ENCODE peak calls at places on chromosomes 12 and 14, in six cellular contexts. J is fibroblast of lung, A is pancreas, E is spleen, B is lower lobe of right lung, M is tibial artery. I is an unnamed sample.

GRCh38 chr12:107368586-107368985 is 275.2 kb upstream of the CRY1 start:
- DNase-seq in E (no peak), B (no peak), M (no peak), J (no peak), A (no peak), I (no peak)

GRCh38 chr14:79298373-79298772 is 912.9 kb downstream of the DIO2 start:
- DNase-seq in J (no peak), A (no peak), E (no peak), M (no peak), B (no peak), I (no peak)

GRCh38 chr14:104895786-104896642 is 28.7 kb upstream of the PLD4 start:
- DNase-seq in E (peak), M (no peak), B (peak), J (no peak), A (peak), I (no peak)

GRCh38 chr12:9163392-9163791 is 44.8 kb downstream of the PZP start:
- DNase-seq in A (no peak), J (no peak), M (no peak), E (no peak), B (no peak), I (no peak)

GRCh38 chr14:92353447-92353846 is 30.5 kb downstream of the SLC24A4 start:
- DNase-seq in E (no peak), M (no peak), B (no peak), A (no peak), J (no peak), I (no peak)

GRCh38 chr12:31832740-31833540 is 104.1 kb upstream of the AMN1 start:
- DNase-seq in J (no peak), A (no peak), E (no peak), M (no peak), B (no peak), I (peak)

GRCh38 chr14:80100681-80101080 is 110.6 kb downstream of the DIO2 start:
- DNase-seq in M (no peak), J (no peak), A (peak), E (no peak), B (no peak), I (no peak)

GRCh38 chr12:126770188-126770587 is 1496.8 kb upstream of the TMEM132C start:
- DNase-seq in A (no peak), E (no peak), J (no peak), M (no peak), B (no peak), I (no peak)

GRCh38 chr12:121334513-121335343 is 17.5 kb downstream of the ANAPC5 start:
- DNase-seq in M (no peak), B (no peak), E (no peak), J (peak), A (no peak), I (peak)

GRCh38 chr14:106094654-106095189 is 568.3 kb downstream of the TMEM121 start:
- DNase-seq in E (peak), B (no peak), J (no peak), M (no peak), A (peak), I (no peak)

GRCh38 chr14:91866061-91866460 is 1.3 kb downstream of the TC2N start:
- DNase-seq in B (no peak), A (no peak), M (no peak), E (no peak), J (peak), I (no peak)

GRCh38 chr12:7853557-7853956 is 19.2 kb downstream of the SLC2A14 start:
- DNase-seq in J (no peak), B (no peak), E (no peak), M (no peak), A (no peak), I (no peak)

GRCh38 chr14:90850487-90850886 is 34.3 kb upstream of the TTC7B start:
- DNase-seq in J (peak), M (no peak), E (no peak), A (no peak), B (no peak), I (no peak)

GRCh38 chr14:52338282-52338681 is 24.2 kb downstream of the PTGER2 start:
- DNase-seq in J (peak), M (no peak), B (no peak), E (no peak), A (no peak), I (no peak)

GRCh38 chr14:91261115-91261514 is 16.6 kb upstream of the GPR68 start:
- DNase-seq in B (no peak), J (no peak), E (no peak), A (peak), M (no peak), I (no peak)

GRCh38 chr14:61145258-61145902 is 135.8 kb downstream of the TMEM30B start:
- DNase-seq in B (no peak), E (no peak), A (no peak), J (peak), M (no peak), I (no peak)

GRCh38 chr12:26317942-26318565 is 122.7 kb downstream of the SSPN start:
- DNase-seq in M (no peak), J (peak), B (no peak), A (no peak), E (no peak), I (no peak)

GRCh38 chr14:51512321-51512720 is 139.4 kb upstream of the FRMD6 start:
- DNase-seq in M (no peak), J (no peak), B (no peak), E (no peak), A (no peak), I (no peak)

GRCh38 chr12:24537241-24537860 is 411.6 kb downstream of the BCAT1 start:
- DNase-seq in E (no peak), J (no peak), M (no peak), A (no peak), B (no peak), I (no peak)

GRCh38 chr12:115324949-115325638 is 641.1 kb upstream of the TBX3 start:
- DNase-seq in B (no peak), M (no peak), E (no peak), A (no peak), J (peak), I (no peak)

GRCh38 chr14:96746101-96746500 is 51.1 kb upstream of the VRK1 start:
- DNase-seq in E (no peak), J (no peak), M (no peak), B (no peak), A (no peak), I (no peak)

GRCh38 chr14:46048127-46048526 is 603.5 kb downstream of the RPL10L start:
- DNase-seq in A (no peak), E (no peak), B (no peak), J (peak), M (no peak), I (no peak)

GRCh38 chr12:31928246-31929139 is 30.7 kb upstream of the RESF1 start:
- DNase-seq in A (no peak), E (no peak), B (no peak), J (no peak), M (no peak), I (no peak)

GRCh38 chr14:103538291-103539055 is 9.5 kb downstream of the TRMT61A start:
- DNase-seq in E (peak), B (peak), A (peak), M (no peak), J (no peak), I (no peak)

GRCh38 chr14:55802986-55803431 is 223.0 kb downstream of the KTN1 start:
- DNase-seq in E (no peak), A (no peak), M (no peak), B (no peak), J (peak), I (no peak)

GRCh38 chr12:132700212-132700913 is 10.3 kb upstream of the PGAM5 start:
- DNase-seq in B (no peak), M (no peak), J (peak), E (no peak), A (no peak), I (peak)

GRCh38 chr12:2110841-2111566 is 58.2 kb downstream of the CACNA1C start:
- DNase-seq in B (no peak), A (no peak), J (no peak), E (no peak), M (no peak), I (no peak)

GRCh38 chr12:93245543-93245942 is 132.2 kb upstream of the NUDT4 start:
- DNase-seq in M (no peak), J (no peak), A (no peak), E (peak), B (no peak), I (peak)

GRCh38 chr12:114982760-114983159 is 298.8 kb upstream of the TBX3 start:
- DNase-seq in J (peak), B (no peak), A (no peak), E (no peak), M (no peak), I (no peak)

GRCh38 chr12:121128908-121129704 is 3.6 kb upstream of the P2RX7 start:
- DNase-seq in J (peak), E (peak), M (peak), B (peak), A (peak), I (peak)

GRCh38 chr12:57099062-57099714 is 10.3 kb downstream of the NAB2 start:
- DNase-seq in A (no peak), J (no peak), E (no peak), B (no peak), M (no peak), I (no peak)

GRCh38 chr12:111761706-111762105 is 5.0 kb upstream of the ALDH2 start:
- DNase-seq in J (no peak), M (no peak), E (peak), B (no peak), A (no peak), I (no peak)
- H3K4me3 ChIP-seq in J (no peak), M (no peak), E (no peak), B (no peak), A (no peak), I (no peak)

GRCh38 chr12:3200032-3200617 is 122.9 kb downstream of the TSPAN9 start:
- DNase-seq in E (no peak), M (no peak), A (peak), J (peak), B (no peak), I (no peak)
- H3K4me3 ChIP-seq in E (peak), M (peak), A (peak), J (peak), B (peak), I (no peak)

DNA sequence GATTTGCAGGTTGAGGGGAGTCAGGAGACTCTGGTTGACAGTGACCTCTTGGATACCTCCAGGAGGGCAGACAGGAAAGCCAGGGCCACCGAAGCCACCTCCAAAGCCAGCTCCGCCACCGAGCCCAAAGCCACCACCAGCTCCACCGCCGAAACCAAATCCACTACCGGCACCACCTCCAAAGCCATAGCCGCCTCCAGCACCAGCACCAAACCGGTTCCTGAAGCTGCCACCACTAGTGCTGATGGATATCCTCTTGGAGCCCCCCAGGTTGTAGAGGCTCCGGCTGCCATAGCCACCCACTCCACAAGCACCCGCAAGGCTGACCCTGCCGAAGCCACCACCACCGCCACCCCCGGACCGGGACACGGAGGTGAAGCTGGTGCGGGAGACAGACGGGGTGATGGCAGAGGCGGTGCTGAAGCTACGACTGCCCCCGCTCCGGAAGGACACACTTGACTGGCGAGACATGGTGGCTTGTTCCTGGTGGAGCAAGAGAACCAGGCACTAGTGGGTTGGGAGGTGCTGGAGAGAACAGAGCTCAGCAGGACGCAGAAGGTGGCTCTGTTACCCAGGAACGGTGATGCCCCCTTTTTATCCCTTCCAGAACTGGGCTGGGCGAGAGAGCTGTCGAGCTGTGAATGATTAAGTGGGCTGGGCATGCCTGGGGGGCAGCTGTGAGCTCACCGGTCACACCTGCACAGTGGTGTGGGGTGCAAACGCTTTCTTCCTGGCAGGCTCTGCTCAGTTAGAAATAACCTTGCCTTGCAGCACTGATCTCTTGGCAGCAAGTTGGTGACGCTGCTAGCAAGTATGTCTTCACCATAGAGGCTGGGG is at the start of gene KRT5:
- DNase-seq in M (no peak), J (no peak), E (no peak), B (no peak), A (no peak), I (no peak)
- H3K4me3 ChIP-seq in M (no peak), J (no peak), E (no peak), B (no peak), A (no peak), I (no peak)

GRCh38 chr12:51822956-51823355 is 25.6 kb downstream of the FIGNL2 start:
- DNase-seq in B (no peak), E (no peak), A (no peak), M (no peak), J (no peak), I (no peak)

GRCh38 chr12:51820721-51821422 is 27.6 kb downstream of the FIGNL2 start:
- DNase-seq in E (peak), M (no peak), B (peak), A (peak), J (peak), I (no peak)

GRCh38 chr12:51822261-51822616 is 26.3 kb downstream of the FIGNL2 start:
- DNase-seq in E (no peak), B (no peak), M (no peak), J (no peak), A (no peak), I (no peak)

GRCh38 chr12:51819851-51820720 is 28.4 kb downstream of the FIGNL2 start:
- DNase-seq in A (peak), B (peak), J (peak), M (no peak), E (no peak), I (no peak)

DNA sequence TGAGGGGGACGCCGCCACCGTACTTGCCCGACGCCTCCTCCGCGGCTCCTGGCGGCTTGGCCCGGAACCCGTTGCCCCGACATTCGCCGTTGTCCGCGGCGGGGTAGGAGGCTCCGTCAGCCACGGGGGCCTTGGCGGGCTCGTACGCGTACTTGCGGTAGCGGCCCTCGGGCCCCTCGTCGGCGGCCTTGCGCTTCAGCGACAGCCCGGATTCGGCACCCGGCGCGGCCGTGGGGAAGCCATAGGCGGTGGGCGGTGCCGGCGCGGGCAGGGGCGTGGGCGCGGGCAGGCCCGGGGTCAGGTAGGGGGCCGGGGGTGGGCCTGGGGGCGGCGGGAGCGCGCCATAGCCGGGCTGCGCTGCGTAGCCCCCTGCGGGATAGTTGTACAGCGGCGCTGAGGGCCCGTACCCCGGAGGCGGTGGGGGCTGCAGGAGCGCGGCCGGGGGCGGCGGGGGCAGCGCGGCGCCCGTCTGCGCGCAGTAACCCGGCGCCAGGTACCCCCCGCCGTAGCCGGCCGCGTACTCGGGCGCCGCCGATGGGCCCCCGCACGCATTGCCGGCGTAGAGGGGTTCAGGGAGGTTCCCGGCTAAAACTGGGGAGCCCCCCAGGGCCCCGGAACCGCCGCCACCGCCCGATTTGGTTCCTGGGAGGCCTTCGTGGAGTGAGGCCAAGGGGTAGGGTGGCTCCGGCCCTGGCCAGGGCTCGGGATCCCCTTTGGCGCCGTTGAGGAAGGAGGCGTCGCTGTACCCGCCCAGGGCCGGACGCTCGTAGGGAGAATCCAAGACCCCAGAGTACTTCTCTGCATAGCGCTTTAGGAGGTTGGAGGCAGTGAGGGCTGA is 26.9 kb downstream of the FIGNL2 start:
- DNase-seq in A (peak), B (no peak), J (no peak), E (peak), M (no peak), I (no peak)
- H3K4me3 ChIP-seq in A (peak), B (peak), J (peak), E (peak), M (peak), I (no peak)

GRCh38 chr14:29838752-29839151 is 88.9 kb downstream of the PRKD1 start:
- DNase-seq in B (no peak), M (no peak), E (no peak), A (no peak), J (no peak), I (no peak)
- H3K4me3 ChIP-seq in B (no peak), M (no peak), E (no peak), A (no peak), J (no peak), I (no peak)

GRCh38 chr14:36580141-36580855 is 2.1 kb downstream of the NKX2-8 start:
- DNase-seq in B (no peak), A (peak), E (no peak), J (no peak), M (no peak), I (no peak)
- H3K4me3 ChIP-seq in B (peak), A (no peak), E (peak), J (no peak), M (peak), I (no peak)

DNA sequence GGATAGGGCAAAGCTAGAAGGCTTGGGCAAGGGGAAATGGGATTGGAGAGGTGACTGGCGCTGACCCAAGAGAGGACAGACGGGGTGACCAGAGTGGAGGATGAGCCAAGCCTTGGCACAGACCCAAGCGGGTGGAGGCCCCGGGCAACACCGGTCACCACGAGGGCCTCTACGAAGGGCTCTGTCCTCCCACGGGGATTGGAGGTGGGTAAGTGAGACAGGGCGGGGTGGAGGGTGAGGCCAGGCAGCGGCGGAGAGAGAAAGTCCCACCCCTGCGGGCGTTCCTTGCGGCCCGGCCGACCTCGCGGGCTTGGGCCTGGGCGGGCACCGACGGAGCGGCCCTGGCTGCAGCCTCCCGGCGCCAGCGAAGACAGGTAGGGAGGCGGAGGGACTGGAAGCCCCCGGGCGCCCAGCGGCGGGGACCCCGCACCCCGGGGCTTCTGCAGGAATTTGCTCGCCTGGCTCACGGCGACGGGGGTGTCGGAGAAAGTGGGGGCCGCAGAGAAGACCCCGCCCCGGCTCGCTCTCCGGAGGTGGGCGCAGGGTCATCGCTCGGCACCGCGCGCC is at the start of gene PAPLN:
- DNase-seq in J (peak), E (peak), A (no peak), B (no peak), M (peak), I (no peak)
- H3K4me3 ChIP-seq in J (peak), E (peak), A (peak), B (peak), M (peak), I (peak)